ENCODE peak calls at places on chromosomes 12 and 14, in eight cellular contexts. One of them, this sample, is unnamed.

GRCh38 chr14:55103005-55103640 is 25.9 kb upstream of the LGALS3 start:
- DNase-seq in RCC 7860: peak
- DNase-seq in T-helper 2 cell: no peak
- DNase-seq in thyroid gland: peak
- DNase-seq in cardiac fibroblast: peak
- DNase-seq in HFFc6: peak
- DNase-seq in lower lobe of right lung: peak
- DNase-seq in RWPE2: peak
- DNase-seq in this sample: peak

GRCh38 chr14:59305836-59306555 is 117.5 kb downstream of the DAAM1 start:
- DNase-seq in RCC 7860: no peak
- DNase-seq in T-helper 2 cell: no peak
- DNase-seq in thyroid gland: no peak
- DNase-seq in cardiac fibroblast: peak
- DNase-seq in HFFc6: peak
- DNase-seq in lower lobe of right lung: no peak
- DNase-seq in RWPE2: no peak
- DNase-seq in this sample: no peak

GRCh38 chr14:23555533-23555881 is 564 bp upstream of the THTPA start:
- DNase-seq in RCC 7860: no peak
- DNase-seq in T-helper 2 cell: no peak
- DNase-seq in thyroid gland: no peak
- DNase-seq in cardiac fibroblast: no peak
- DNase-seq in HFFc6: no peak
- DNase-seq in lower lobe of right lung: no peak
- DNase-seq in RWPE2: no peak
- DNase-seq in this sample: no peak

GRCh38 chr14:91078095-91078737 is 17.8 kb upstream of the RPS6KA5 start:
- DNase-seq in RCC 7860: no peak
- DNase-seq in T-helper 2 cell: no peak
- DNase-seq in thyroid gland: no peak
- DNase-seq in cardiac fibroblast: no peak
- DNase-seq in HFFc6: no peak
- DNase-seq in lower lobe of right lung: no peak
- DNase-seq in RWPE2: no peak
- DNase-seq in this sample: no peak

GRCh38 chr12:52872644-52873384 is 24.0 kb upstream of the KRT78 start:
- DNase-seq in RCC 7860: no peak
- DNase-seq in T-helper 2 cell: no peak
- DNase-seq in thyroid gland: no peak
- DNase-seq in cardiac fibroblast: no peak
- DNase-seq in HFFc6: no peak
- DNase-seq in lower lobe of right lung: no peak
- DNase-seq in RWPE2: no peak
- DNase-seq in this sample: no peak

GRCh38 chr14:105528859-105529505 is 2.6 kb downstream of the TMEM121 start:
- DNase-seq in RCC 7860: no peak
- DNase-seq in T-helper 2 cell: no peak
- DNase-seq in thyroid gland: no peak
- DNase-seq in cardiac fibroblast: no peak
- DNase-seq in HFFc6: no peak
- DNase-seq in lower lobe of right lung: peak
- DNase-seq in RWPE2: no peak
- DNase-seq in this sample: no peak

GRCh38 chr12:46154221-46154975 is 114.4 kb downstream of the SLC38A1 start:
- DNase-seq in RCC 7860: no peak
- DNase-seq in T-helper 2 cell: no peak
- DNase-seq in thyroid gland: no peak
- DNase-seq in cardiac fibroblast: peak
- DNase-seq in HFFc6: peak
- DNase-seq in lower lobe of right lung: no peak
- DNase-seq in RWPE2: no peak
- DNase-seq in this sample: no peak

GRCh38 chr14:22200977-22201605 is 387.9 kb downstream of the DAD1 start:
- DNase-seq in RCC 7860: peak
- DNase-seq in T-helper 2 cell: no peak
- DNase-seq in thyroid gland: no peak
- DNase-seq in cardiac fibroblast: peak
- DNase-seq in HFFc6: peak
- DNase-seq in lower lobe of right lung: no peak
- DNase-seq in RWPE2: no peak
- DNase-seq in this sample: no peak

GRCh38 chr14:100535287-100536131 is 51.7 kb downstream of the BEGAIN start:
- DNase-seq in RCC 7860: no peak
- DNase-seq in T-helper 2 cell: peak
- DNase-seq in thyroid gland: no peak
- DNase-seq in cardiac fibroblast: no peak
- DNase-seq in HFFc6: no peak
- DNase-seq in lower lobe of right lung: peak
- DNase-seq in RWPE2: peak
- DNase-seq in this sample: no peak

GRCh38 chr12:93895096-93895460 is 217.9 kb downstream of the CRADD start:
- DNase-seq in RCC 7860: no peak
- DNase-seq in T-helper 2 cell: no peak
- DNase-seq in thyroid gland: no peak
- DNase-seq in cardiac fibroblast: peak
- DNase-seq in HFFc6: no peak
- DNase-seq in lower lobe of right lung: no peak
- DNase-seq in RWPE2: no peak
- DNase-seq in this sample: no peak

GRCh38 chr14:105501504-105502291 is 10.7 kb downstream of the TEDC1 start:
- DNase-seq in RCC 7860: no peak
- DNase-seq in T-helper 2 cell: no peak
- DNase-seq in thyroid gland: no peak
- DNase-seq in cardiac fibroblast: no peak
- DNase-seq in HFFc6: no peak
- DNase-seq in lower lobe of right lung: no peak
- DNase-seq in RWPE2: peak
- DNase-seq in this sample: no peak

GRCh38 chr14:100610511-100611217 is 23.4 kb upstream of the BEGAIN start:
- DNase-seq in RCC 7860: no peak
- DNase-seq in T-helper 2 cell: no peak
- DNase-seq in thyroid gland: no peak
- DNase-seq in cardiac fibroblast: no peak
- DNase-seq in HFFc6: peak
- DNase-seq in lower lobe of right lung: no peak
- DNase-seq in RWPE2: peak
- DNase-seq in this sample: no peak

GRCh38 chr12:96883571-96883970 is 23.5 kb upstream of the NEDD1 start:
- DNase-seq in RCC 7860: no peak
- DNase-seq in T-helper 2 cell: no peak
- DNase-seq in thyroid gland: no peak
- DNase-seq in cardiac fibroblast: no peak
- DNase-seq in HFFc6: peak
- DNase-seq in lower lobe of right lung: no peak
- DNase-seq in RWPE2: no peak
- DNase-seq in this sample: no peak

GRCh38 chr14:24258548-24259265 is 4.3 kb downstream of the TGM1 start:
- DNase-seq in RCC 7860: no peak
- DNase-seq in T-helper 2 cell: no peak
- DNase-seq in thyroid gland: no peak
- DNase-seq in cardiac fibroblast: no peak
- DNase-seq in HFFc6: no peak
- DNase-seq in lower lobe of right lung: no peak
- DNase-seq in RWPE2: no peak
- DNase-seq in this sample: no peak

GRCh38 chr14:35747379-35747778 is 61.7 kb downstream of the RALGAPA1 start:
- DNase-seq in RCC 7860: no peak
- DNase-seq in T-helper 2 cell: no peak
- DNase-seq in thyroid gland: no peak
- DNase-seq in cardiac fibroblast: peak
- DNase-seq in HFFc6: no peak
- DNase-seq in lower lobe of right lung: no peak
- DNase-seq in RWPE2: no peak
- DNase-seq in this sample: peak

GRCh38 chr12:122880668-122881067 is 15.3 kb downstream of the VPS37B start:
- DNase-seq in RCC 7860: peak
- DNase-seq in T-helper 2 cell: no peak
- DNase-seq in thyroid gland: no peak
- DNase-seq in cardiac fibroblast: peak
- DNase-seq in HFFc6: peak
- DNase-seq in lower lobe of right lung: no peak
- DNase-seq in RWPE2: no peak
- DNase-seq in this sample: no peak

GRCh38 chr12:12645485-12645884 is 33.8 kb downstream of the CREBL2 start:
- DNase-seq in RCC 7860: no peak
- DNase-seq in T-helper 2 cell: no peak
- DNase-seq in thyroid gland: no peak
- DNase-seq in cardiac fibroblast: peak
- DNase-seq in HFFc6: peak
- DNase-seq in lower lobe of right lung: no peak
- DNase-seq in RWPE2: no peak
- DNase-seq in this sample: no peak

GRCh38 chr12:89414322-89414721 is 62.0 kb upstream of the DUSP6 start:
- DNase-seq in RCC 7860: no peak
- DNase-seq in T-helper 2 cell: no peak
- DNase-seq in thyroid gland: no peak
- DNase-seq in cardiac fibroblast: no peak
- DNase-seq in HFFc6: no peak
- DNase-seq in lower lobe of right lung: no peak
- DNase-seq in RWPE2: no peak
- DNase-seq in this sample: no peak

GRCh38 chr12:30691122-30691879 is 4.4 kb downstream of the IPO8 start:
- DNase-seq in RCC 7860: peak
- DNase-seq in T-helper 2 cell: no peak
- DNase-seq in thyroid gland: no peak
- DNase-seq in cardiac fibroblast: peak
- DNase-seq in HFFc6: peak
- DNase-seq in lower lobe of right lung: no peak
- DNase-seq in RWPE2: no peak
- DNase-seq in this sample: no peak

GRCh38 chr14:80615831-80616230 is 325.7 kb downstream of the CEP128 start:
- DNase-seq in RCC 7860: no peak
- DNase-seq in T-helper 2 cell: no peak
- DNase-seq in thyroid gland: no peak
- DNase-seq in cardiac fibroblast: no peak
- DNase-seq in HFFc6: no peak
- DNase-seq in lower lobe of right lung: no peak
- DNase-seq in RWPE2: no peak
- DNase-seq in this sample: no peak

GRCh38 chr12:107129315-107129930 is 36.1 kb upstream of the CRY1 start:
- DNase-seq in RCC 7860: no peak
- DNase-seq in T-helper 2 cell: no peak
- DNase-seq in thyroid gland: no peak
- DNase-seq in cardiac fibroblast: no peak
- DNase-seq in HFFc6: no peak
- DNase-seq in lower lobe of right lung: no peak
- DNase-seq in RWPE2: no peak
- DNase-seq in this sample: no peak

GRCh38 chr14:20998674-20999366 is at the start of gene SLC39A2:
- DNase-seq in RCC 7860: peak
- DNase-seq in T-helper 2 cell: no peak
- DNase-seq in thyroid gland: peak
- DNase-seq in cardiac fibroblast: peak
- DNase-seq in HFFc6: peak
- DNase-seq in lower lobe of right lung: no peak
- DNase-seq in RWPE2: no peak
- DNase-seq in this sample: peak

GRCh38 chr14:50397461-50398196 is 948 bp upstream of the CDKL1 start:
- DNase-seq in RCC 7860: peak
- DNase-seq in T-helper 2 cell: no peak
- DNase-seq in thyroid gland: peak
- DNase-seq in cardiac fibroblast: peak
- DNase-seq in HFFc6: peak
- DNase-seq in lower lobe of right lung: no peak
- DNase-seq in RWPE2: no peak
- DNase-seq in this sample: peak

GRCh38 chr14:79605863-79606262 is 605.4 kb downstream of the DIO2 start:
- DNase-seq in RCC 7860: no peak
- DNase-seq in T-helper 2 cell: no peak
- DNase-seq in thyroid gland: no peak
- DNase-seq in cardiac fibroblast: no peak
- DNase-seq in HFFc6: no peak
- DNase-seq in lower lobe of right lung: no peak
- DNase-seq in RWPE2: no peak
- DNase-seq in this sample: no peak

GRCh38 chr12:56257071-56257470 is 1.1 kb downstream of the ANKRD52 start:
- DNase-seq in RCC 7860: no peak
- DNase-seq in T-helper 2 cell: no peak
- DNase-seq in thyroid gland: no peak
- DNase-seq in cardiac fibroblast: no peak
- DNase-seq in HFFc6: no peak
- DNase-seq in lower lobe of right lung: no peak
- DNase-seq in RWPE2: no peak
- DNase-seq in this sample: no peak

GRCh38 chr12:18857656-18858055 is 119.7 kb downstream of the CAPZA3 start:
- DNase-seq in RCC 7860: no peak
- DNase-seq in T-helper 2 cell: no peak
- DNase-seq in thyroid gland: no peak
- DNase-seq in cardiac fibroblast: no peak
- DNase-seq in HFFc6: no peak
- DNase-seq in lower lobe of right lung: no peak
- DNase-seq in RWPE2: no peak
- DNase-seq in this sample: no peak

GRCh38 chr12:103688659-103689058 is 101.6 kb downstream of the STAB2 start:
- DNase-seq in RCC 7860: no peak
- DNase-seq in T-helper 2 cell: no peak
- DNase-seq in thyroid gland: no peak
- DNase-seq in cardiac fibroblast: no peak
- DNase-seq in HFFc6: no peak
- DNase-seq in lower lobe of right lung: no peak
- DNase-seq in RWPE2: no peak
- DNase-seq in this sample: no peak

GRCh38 chr12:104596128-104596799 is 139.5 kb downstream of the CHST11 start:
- DNase-seq in RCC 7860: peak
- DNase-seq in T-helper 2 cell: no peak
- DNase-seq in thyroid gland: no peak
- DNase-seq in cardiac fibroblast: peak
- DNase-seq in HFFc6: peak
- DNase-seq in lower lobe of right lung: no peak
- DNase-seq in RWPE2: no peak
- DNase-seq in this sample: no peak

GRCh38 chr14:71852201-71852600 is 80.0 kb upstream of the RGS6 start:
- DNase-seq in RCC 7860: no peak
- DNase-seq in T-helper 2 cell: no peak
- DNase-seq in thyroid gland: no peak
- DNase-seq in cardiac fibroblast: peak
- DNase-seq in HFFc6: no peak
- DNase-seq in lower lobe of right lung: no peak
- DNase-seq in RWPE2: no peak
- DNase-seq in this sample: no peak

GRCh38 chr14:87994974-87995373 is 2.0 kb upstream of the GALC start:
- DNase-seq in RCC 7860: no peak
- DNase-seq in T-helper 2 cell: no peak
- DNase-seq in thyroid gland: no peak
- DNase-seq in cardiac fibroblast: no peak
- DNase-seq in HFFc6: no peak
- DNase-seq in lower lobe of right lung: no peak
- DNase-seq in RWPE2: no peak
- DNase-seq in this sample: no peak

GRCh38 chr14:94112513-94113060 is 2.1 kb downstream of the IFI27 start:
- DNase-seq in RCC 7860: no peak
- DNase-seq in T-helper 2 cell: no peak
- DNase-seq in thyroid gland: no peak
- DNase-seq in cardiac fibroblast: no peak
- DNase-seq in HFFc6: no peak
- DNase-seq in lower lobe of right lung: no peak
- DNase-seq in RWPE2: peak
- DNase-seq in this sample: no peak

GRCh38 chr14:91751719-91752118 is 19.8 kb upstream of the CATSPERB start:
- DNase-seq in RCC 7860: no peak
- DNase-seq in T-helper 2 cell: no peak
- DNase-seq in thyroid gland: no peak
- DNase-seq in cardiac fibroblast: no peak
- DNase-seq in HFFc6: no peak
- DNase-seq in lower lobe of right lung: no peak
- DNase-seq in RWPE2: no peak
- DNase-seq in this sample: no peak

GRCh38 chr14:33556382-33557121 is 394.3 kb downstream of the EGLN3 start:
- DNase-seq in RCC 7860: peak
- DNase-seq in T-helper 2 cell: no peak
- DNase-seq in thyroid gland: no peak
- DNase-seq in cardiac fibroblast: peak
- DNase-seq in HFFc6: no peak
- DNase-seq in lower lobe of right lung: no peak
- DNase-seq in RWPE2: no peak
- DNase-seq in this sample: no peak